ENCODE peak calls at places on chromosomes 6 and 20, in ten cellular contexts. One of them, this sample, is unnamed.

GRCh38 chr6:148329568-148330299 is 12.9 kb upstream of the SASH1 start:
- DNase-seq in PC-3: peak; percentile 43
- DNase-seq in foreskin fibroblast: peak; percentile 64
- DNase-seq in breast epithelium: no peak
- DNase-seq in cardiac muscle cell: no peak
- DNase-seq in Panc1: no peak
- DNase-seq in choroid plexus epithelial cell: peak; percentile 63
- DNase-seq in IMR-90: peak; percentile 89
- DNase-seq in GM23338: no peak
- DNase-seq in ovary: no peak
- DNase-seq in this sample: peak; percentile 83

GRCh38 chr6:121838842-121839241 is 403.4 kb downstream of the GJA1 start:
- DNase-seq in PC-3: peak; percentile 55
- DNase-seq in foreskin fibroblast: peak; percentile 34
- DNase-seq in breast epithelium: peak; percentile 29
- DNase-seq in cardiac muscle cell: peak; percentile 18
- DNase-seq in Panc1: no peak
- DNase-seq in choroid plexus epithelial cell: peak; percentile 91
- DNase-seq in IMR-90: peak; percentile 38
- DNase-seq in GM23338: no peak
- DNase-seq in ovary: no peak
- DNase-seq in this sample: no peak

GRCh38 chr6:22631101-22631500 is 61.7 kb downstream of the HDGFL1 start:
- DNase-seq in PC-3: no peak
- DNase-seq in foreskin fibroblast: peak; percentile 10
- DNase-seq in breast epithelium: no peak
- DNase-seq in cardiac muscle cell: no peak
- DNase-seq in Panc1: no peak
- DNase-seq in choroid plexus epithelial cell: no peak
- DNase-seq in IMR-90: peak; percentile 65
- DNase-seq in GM23338: no peak
- DNase-seq in ovary: peak; percentile 59
- DNase-seq in this sample: no peak

GRCh38 chr6:46440133-46440532 is 51.1 kb downstream of the RCAN2 start:
- DNase-seq in PC-3: no peak
- DNase-seq in foreskin fibroblast: peak; percentile 70
- DNase-seq in breast epithelium: no peak
- DNase-seq in cardiac muscle cell: no peak
- DNase-seq in Panc1: no peak
- DNase-seq in choroid plexus epithelial cell: peak; percentile 81
- DNase-seq in IMR-90: peak; percentile 37
- DNase-seq in GM23338: no peak
- DNase-seq in ovary: no peak
- DNase-seq in this sample: no peak

GRCh38 chr6:139364302-139364981 is 10.0 kb downstream of the CITED2 start:
- DNase-seq in PC-3: peak; percentile 64
- DNase-seq in foreskin fibroblast: peak; percentile 69
- DNase-seq in breast epithelium: no peak
- DNase-seq in cardiac muscle cell: peak; percentile 67
- DNase-seq in Panc1: no peak
- DNase-seq in choroid plexus epithelial cell: peak; percentile 71
- DNase-seq in IMR-90: peak; percentile 63
- DNase-seq in GM23338: peak; percentile 83
- DNase-seq in ovary: no peak
- DNase-seq in this sample: no peak

GRCh38 chr20:37396520-37397075 is 50.7 kb downstream of the SRC start:
- DNase-seq in PC-3: no peak
- DNase-seq in foreskin fibroblast: no peak
- DNase-seq in breast epithelium: no peak
- DNase-seq in cardiac muscle cell: peak; percentile 89
- DNase-seq in Panc1: no peak
- DNase-seq in choroid plexus epithelial cell: no peak
- DNase-seq in IMR-90: no peak
- DNase-seq in GM23338: peak; percentile 91
- DNase-seq in ovary: no peak
- DNase-seq in this sample: no peak

GRCh38 chr6:98458713-98459112 is 375.7 kb upstream of the POU3F2 start:
- DNase-seq in PC-3: no peak
- DNase-seq in foreskin fibroblast: no peak
- DNase-seq in breast epithelium: no peak
- DNase-seq in cardiac muscle cell: no peak
- DNase-seq in Panc1: no peak
- DNase-seq in choroid plexus epithelial cell: no peak
- DNase-seq in IMR-90: no peak
- DNase-seq in GM23338: no peak
- DNase-seq in ovary: no peak
- DNase-seq in this sample: no peak

GRCh38 chr6:37495199-37495913 is 4.3 kb downstream of the CCDC167 start:
- DNase-seq in PC-3: no peak
- DNase-seq in foreskin fibroblast: no peak
- DNase-seq in breast epithelium: no peak
- DNase-seq in cardiac muscle cell: no peak
- DNase-seq in Panc1: no peak
- DNase-seq in choroid plexus epithelial cell: no peak
- DNase-seq in IMR-90: no peak
- DNase-seq in GM23338: no peak
- DNase-seq in ovary: no peak
- DNase-seq in this sample: no peak

GRCh38 chr6:79647756-79648155 is 16.6 kb downstream of the SH3BGRL2 start:
- DNase-seq in PC-3: no peak
- DNase-seq in foreskin fibroblast: no peak
- DNase-seq in breast epithelium: no peak
- DNase-seq in cardiac muscle cell: no peak
- DNase-seq in Panc1: no peak
- DNase-seq in choroid plexus epithelial cell: no peak
- DNase-seq in IMR-90: no peak
- DNase-seq in GM23338: no peak
- DNase-seq in ovary: no peak
- DNase-seq in this sample: no peak

GRCh38 chr6:135358907-135359459 is 138.6 kb downstream of the AHI1 start:
- DNase-seq in PC-3: peak; percentile 10
- DNase-seq in foreskin fibroblast: peak; percentile 46
- DNase-seq in breast epithelium: no peak
- DNase-seq in cardiac muscle cell: no peak
- DNase-seq in Panc1: peak; percentile 2
- DNase-seq in choroid plexus epithelial cell: peak; percentile 46
- DNase-seq in IMR-90: peak; percentile 67
- DNase-seq in GM23338: no peak
- DNase-seq in ovary: no peak
- DNase-seq in this sample: peak; percentile 5

GRCh38 chr6:149194815-149195558 is 122.5 kb upstream of the TAB2 start:
- DNase-seq in PC-3: no peak
- DNase-seq in foreskin fibroblast: no peak
- DNase-seq in breast epithelium: no peak
- DNase-seq in cardiac muscle cell: peak; percentile 76
- DNase-seq in Panc1: no peak
- DNase-seq in choroid plexus epithelial cell: no peak
- DNase-seq in IMR-90: no peak
- DNase-seq in GM23338: no peak
- DNase-seq in ovary: no peak
- DNase-seq in this sample: no peak

GRCh38 chr6:119339941-119340456 is 9.6 kb downstream of the MAN1A1 start:
- DNase-seq in PC-3: no peak
- DNase-seq in foreskin fibroblast: no peak
- DNase-seq in breast epithelium: no peak
- DNase-seq in cardiac muscle cell: no peak
- DNase-seq in Panc1: no peak
- DNase-seq in choroid plexus epithelial cell: no peak
- DNase-seq in IMR-90: no peak
- DNase-seq in GM23338: no peak
- DNase-seq in ovary: no peak
- DNase-seq in this sample: no peak

GRCh38 chr6:41684311-41685182 is 46.3 kb downstream of the MDFI start:
- DNase-seq in PC-3: no peak
- DNase-seq in foreskin fibroblast: no peak
- DNase-seq in breast epithelium: no peak
- DNase-seq in cardiac muscle cell: no peak
- DNase-seq in Panc1: no peak
- DNase-seq in choroid plexus epithelial cell: no peak
- DNase-seq in IMR-90: no peak
- DNase-seq in GM23338: no peak
- DNase-seq in ovary: no peak
- DNase-seq in this sample: no peak

GRCh38 chr20:45095753-45096371 is 5.1 kb downstream of the KCNS1 start:
- DNase-seq in PC-3: peak; percentile 89
- DNase-seq in foreskin fibroblast: peak; percentile 87
- DNase-seq in breast epithelium: peak; percentile 21
- DNase-seq in cardiac muscle cell: peak; percentile 72
- DNase-seq in Panc1: peak; percentile 55
- DNase-seq in choroid plexus epithelial cell: peak; percentile 78
- DNase-seq in IMR-90: peak; percentile 69
- DNase-seq in GM23338: peak; percentile 85
- DNase-seq in ovary: peak; percentile 30
- DNase-seq in this sample: peak; percentile 7

GRCh38 chr20:45096781-45097180 is 4.1 kb downstream of the KCNS1 start:
- DNase-seq in PC-3: no peak
- DNase-seq in foreskin fibroblast: no peak
- DNase-seq in breast epithelium: no peak
- DNase-seq in cardiac muscle cell: no peak
- DNase-seq in Panc1: no peak
- DNase-seq in choroid plexus epithelial cell: no peak
- DNase-seq in IMR-90: no peak
- DNase-seq in GM23338: no peak
- DNase-seq in ovary: no peak
- DNase-seq in this sample: no peak

GRCh38 chr20:45098096-45098773 is 2.7 kb downstream of the KCNS1 start:
- DNase-seq in PC-3: no peak
- DNase-seq in foreskin fibroblast: peak; percentile 63
- DNase-seq in breast epithelium: no peak
- DNase-seq in cardiac muscle cell: peak; percentile 26
- DNase-seq in Panc1: no peak
- DNase-seq in choroid plexus epithelial cell: peak; percentile 39
- DNase-seq in IMR-90: no peak
- DNase-seq in GM23338: peak; percentile 91
- DNase-seq in ovary: no peak
- DNase-seq in this sample: no peak

GRCh38 chr20:45094864-45095574 is 5.9 kb downstream of the KCNS1 start:
- DNase-seq in PC-3: no peak
- DNase-seq in foreskin fibroblast: no peak
- DNase-seq in breast epithelium: no peak
- DNase-seq in cardiac muscle cell: no peak
- DNase-seq in Panc1: no peak
- DNase-seq in choroid plexus epithelial cell: no peak
- DNase-seq in IMR-90: no peak
- DNase-seq in GM23338: no peak
- DNase-seq in ovary: no peak
- DNase-seq in this sample: no peak

DNA sequence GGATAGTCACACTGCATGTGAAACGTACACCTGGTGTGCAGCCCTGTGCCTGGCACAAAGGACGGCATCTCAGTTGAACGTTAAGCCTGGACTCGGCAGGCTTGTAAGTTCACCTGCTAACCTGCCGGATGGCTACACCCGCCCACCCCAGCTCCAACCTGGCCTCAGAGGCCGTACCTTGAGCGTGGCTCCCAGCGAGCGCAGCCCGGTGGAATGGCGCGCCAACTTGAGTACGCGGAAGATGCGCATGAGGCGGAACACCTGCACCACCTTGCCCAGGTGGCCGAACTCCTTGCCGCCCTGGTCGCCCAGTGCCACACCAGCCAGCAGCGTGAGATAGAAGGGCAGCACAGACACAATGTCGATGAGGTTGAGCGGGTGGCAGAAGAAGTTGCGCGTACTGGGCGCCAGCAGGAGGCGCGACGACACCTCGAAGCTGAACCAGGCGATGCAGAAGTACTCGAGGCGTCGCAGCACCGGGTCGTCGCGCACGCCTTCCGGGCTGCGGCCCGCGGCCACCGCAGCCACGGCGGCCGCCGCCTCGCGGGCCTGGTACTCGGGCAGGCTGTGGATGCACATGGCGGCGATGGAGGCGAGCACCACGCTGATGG is 3.3 kb downstream of the KCNS1 start:
- DNase-seq in PC-3: no peak
- DNase-seq in foreskin fibroblast: peak; percentile 62
- DNase-seq in breast epithelium: no peak
- DNase-seq in cardiac muscle cell: no peak
- DNase-seq in Panc1: no peak
- DNase-seq in choroid plexus epithelial cell: peak; percentile 59
- DNase-seq in IMR-90: no peak
- DNase-seq in GM23338: peak; percentile 72
- DNase-seq in ovary: no peak
- DNase-seq in this sample: no peak
- H3K4me3 ChIP-seq in PC-3: no peak overlapping the region
- H3K4me3 ChIP-seq in foreskin fibroblast: peak overlapping the region; percentile 12
- H3K4me3 ChIP-seq in breast epithelium: peak overlapping the region; percentile 49
- H3K4me3 ChIP-seq in cardiac muscle cell: no peak overlapping the region
- H3K4me3 ChIP-seq in Panc1: no peak overlapping the region
- H3K4me3 ChIP-seq in choroid plexus epithelial cell: peak overlapping the region; percentile 39
- H3K4me3 ChIP-seq in IMR-90: peak overlapping the region; percentile 34
- H3K4me3 ChIP-seq in GM23338: peak overlapping the region; percentile 45
- H3K4me3 ChIP-seq in ovary: no peak overlapping the region
- H3K4me3 ChIP-seq in this sample: peak overlapping the region; percentile 44

GRCh38 chr6:35797837-35798526 is 859 bp upstream of the CLPS start:
- DNase-seq in PC-3: no peak
- DNase-seq in foreskin fibroblast: no peak
- DNase-seq in breast epithelium: no peak
- DNase-seq in cardiac muscle cell: no peak
- DNase-seq in Panc1: no peak
- DNase-seq in choroid plexus epithelial cell: no peak
- DNase-seq in IMR-90: no peak
- DNase-seq in GM23338: peak; percentile 52
- DNase-seq in ovary: no peak
- DNase-seq in this sample: no peak
- TF ChIP-seq CTCF in PC-3: no peak
- TF ChIP-seq CTCF in foreskin fibroblast: no peak
- TF ChIP-seq CTCF in breast epithelium: no peak
- TF ChIP-seq CTCF in cardiac muscle cell: no peak
- TF ChIP-seq CTCF in Panc1: no peak
- TF ChIP-seq CTCF in choroid plexus epithelial cell: no peak
- TF ChIP-seq CTCF in IMR-90: no peak
- TF ChIP-seq CTCF in GM23338: peak; percentile 27
- TF ChIP-seq CTCF in ovary: no peak
- TF ChIP-seq CTCF in this sample: no peak

GRCh38 chr6:153727910-153728309 is 311.1 kb upstream of the OPRM1 start:
- DNase-seq in PC-3: peak; percentile 3
- DNase-seq in foreskin fibroblast: peak; percentile 1
- DNase-seq in breast epithelium: no peak
- DNase-seq in cardiac muscle cell: no peak
- DNase-seq in Panc1: peak; percentile 10
- DNase-seq in choroid plexus epithelial cell: peak; percentile 21
- DNase-seq in IMR-90: no peak
- DNase-seq in GM23338: no peak
- DNase-seq in ovary: no peak
- DNase-seq in this sample: no peak
- H3K4me3 ChIP-seq in PC-3: no peak overlapping the region
- H3K4me3 ChIP-seq in foreskin fibroblast: no peak overlapping the region
- H3K4me3 ChIP-seq in breast epithelium: no peak overlapping the region
- H3K4me3 ChIP-seq in cardiac muscle cell: no peak overlapping the region
- H3K4me3 ChIP-seq in Panc1: no peak overlapping the region
- H3K4me3 ChIP-seq in choroid plexus epithelial cell: no peak overlapping the region
- H3K4me3 ChIP-seq in IMR-90: no peak overlapping the region
- H3K4me3 ChIP-seq in GM23338: no peak overlapping the region
- H3K4me3 ChIP-seq in ovary: no peak overlapping the region
- H3K4me3 ChIP-seq in this sample: no peak overlapping the region

DNA sequence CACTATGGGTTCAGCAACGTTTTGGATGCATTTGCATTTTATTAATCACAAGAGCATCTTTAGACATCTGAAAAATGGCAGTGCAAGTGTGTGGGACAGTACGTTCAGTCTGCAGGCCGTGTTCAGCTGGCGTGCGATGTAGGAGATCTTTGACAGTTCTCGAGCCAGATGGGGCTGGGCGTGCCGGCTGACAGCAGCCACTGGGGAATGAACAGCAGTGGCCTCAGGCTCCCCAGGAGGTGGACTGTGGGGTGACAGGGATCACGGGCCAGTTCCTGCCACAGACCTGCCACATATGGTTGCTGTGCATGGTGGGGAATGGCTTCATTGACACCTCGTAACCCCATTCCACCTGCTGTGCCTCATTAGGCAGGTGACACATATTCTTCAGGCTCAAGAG is 16.4 kb upstream of the MLN start:
- DNase-seq in PC-3: no peak
- DNase-seq in foreskin fibroblast: peak; percentile 37
- DNase-seq in breast epithelium: no peak
- DNase-seq in cardiac muscle cell: no peak
- DNase-seq in Panc1: no peak
- DNase-seq in choroid plexus epithelial cell: no peak
- DNase-seq in IMR-90: no peak
- DNase-seq in GM23338: no peak
- DNase-seq in ovary: no peak
- DNase-seq in this sample: no peak
- TF ChIP-seq CTCF in PC-3: no peak
- TF ChIP-seq CTCF in foreskin fibroblast: no peak
- TF ChIP-seq CTCF in breast epithelium: no peak
- TF ChIP-seq CTCF in cardiac muscle cell: no peak
- TF ChIP-seq CTCF in Panc1: no peak
- TF ChIP-seq CTCF in choroid plexus epithelial cell: no peak
- TF ChIP-seq CTCF in IMR-90: no peak
- TF ChIP-seq CTCF in GM23338: no peak
- TF ChIP-seq CTCF in ovary: no peak
- TF ChIP-seq CTCF in this sample: no peak

This sample was measured in AG04449.